ENCODE peak calls at places on chromosomes 11 and 22, in four cellular contexts. One of them, this sample, is unnamed.
A peak's percentile ranks its signal among the peaks of the same experiment; 100 is the strongest.

GRCh38 chr11:971731-972365 is 46.2 kb downstream of the AP2A2 start:
- DNase-seq in HFF-Myc: no peak
- DNase-seq in cardiac fibroblast: no peak
- DNase-seq in LNCaP clone FGC: no peak
- DNase-seq in this sample: no peak

GRCh38 chr11:72741429-72741833 is 10.8 kb downstream of the ARAP1 start:
- DNase-seq in HFF-Myc: no peak
- DNase-seq in cardiac fibroblast: no peak
- DNase-seq in LNCaP clone FGC: no peak
- DNase-seq in this sample: no peak

GRCh38 chr11:29333993-29334780 is 682.6 kb downstream of the KCNA4 start:
- DNase-seq in HFF-Myc: peak; percentile 26
- DNase-seq in cardiac fibroblast: peak; percentile 84
- DNase-seq in LNCaP clone FGC: no peak
- DNase-seq in this sample: no peak

GRCh38 chr22:30804626-30805025 is 110.0 kb downstream of the OSBP2 start:
- DNase-seq in HFF-Myc: no peak
- DNase-seq in cardiac fibroblast: peak; percentile 33
- DNase-seq in LNCaP clone FGC: no peak
- DNase-seq in this sample: no peak

GRCh38 chr11:45933131-45933821 is 10.8 kb downstream of the LARGE2 start:
- DNase-seq in HFF-Myc: no peak
- DNase-seq in cardiac fibroblast: no peak
- DNase-seq in LNCaP clone FGC: peak; percentile 90
- DNase-seq in this sample: no peak

GRCh38 chr11:34565417-34566208 is 52.0 kb upstream of the ELF5 start:
- DNase-seq in HFF-Myc: no peak
- DNase-seq in cardiac fibroblast: peak; percentile 10
- DNase-seq in LNCaP clone FGC: no peak
- DNase-seq in this sample: no peak

GRCh38 chr11:27460571-27460970 is 12.0 kb downstream of the LGR4 start:
- DNase-seq in HFF-Myc: no peak
- DNase-seq in cardiac fibroblast: no peak
- DNase-seq in LNCaP clone FGC: no peak
- DNase-seq in this sample: no peak

GRCh38 chr22:24134090-24134846 is 47.0 kb upstream of the SUSD2 start:
- DNase-seq in HFF-Myc: no peak
- DNase-seq in cardiac fibroblast: no peak
- DNase-seq in LNCaP clone FGC: no peak
- DNase-seq in this sample: no peak

GRCh38 chr11:14424096-14424495 is 65.1 kb upstream of the RRAS2 start:
- DNase-seq in HFF-Myc: no peak
- DNase-seq in cardiac fibroblast: peak; percentile 83
- DNase-seq in LNCaP clone FGC: no peak
- DNase-seq in this sample: no peak

GRCh38 chr11:102733232-102733875 is 8.6 kb upstream of the MMP8 start:
- DNase-seq in HFF-Myc: no peak
- DNase-seq in cardiac fibroblast: peak; percentile 68
- DNase-seq in LNCaP clone FGC: peak; percentile 45
- DNase-seq in this sample: peak; percentile 7

GRCh38 chr11:126079640-126080205 is 17.1 kb upstream of the CDON start:
- DNase-seq in HFF-Myc: no peak
- DNase-seq in cardiac fibroblast: no peak
- DNase-seq in LNCaP clone FGC: no peak
- DNase-seq in this sample: no peak

DNA sequence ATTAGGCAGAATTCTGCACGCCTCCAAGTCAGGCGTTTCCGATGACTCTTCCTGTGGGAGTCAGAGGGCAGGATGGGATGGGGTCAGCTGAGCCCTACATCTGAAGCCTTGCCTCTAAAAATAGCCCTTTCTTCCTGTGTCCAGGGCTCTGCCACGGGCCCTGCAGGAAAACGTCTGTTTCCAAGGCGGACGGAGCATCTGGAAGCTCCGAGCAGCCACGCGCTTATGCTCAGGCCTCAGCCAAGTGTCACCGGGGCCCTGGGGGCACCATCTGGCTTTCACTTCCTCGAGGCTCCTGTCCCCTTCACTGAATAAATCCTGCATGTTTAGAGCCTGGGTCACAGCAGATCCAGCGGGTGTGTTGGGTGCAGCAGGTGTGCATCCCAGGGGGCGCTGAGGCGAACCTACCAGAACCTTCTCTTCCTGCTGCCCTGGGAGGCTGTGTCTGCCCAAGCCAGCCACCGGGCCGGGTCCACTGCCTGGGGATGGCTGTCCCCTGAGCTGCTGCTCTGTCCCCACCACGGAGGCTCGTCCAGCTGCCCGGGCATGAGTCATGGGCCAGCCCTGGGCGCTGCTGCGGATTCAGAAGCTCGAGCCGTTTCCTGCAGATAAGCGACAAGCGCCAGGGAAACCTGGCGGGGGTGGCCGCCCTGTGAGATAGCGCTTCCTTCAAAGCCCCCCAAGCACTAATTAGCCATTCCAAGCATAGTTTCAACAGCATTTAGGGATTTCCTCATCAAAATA is 32.0 kb upstream of the LINC01488 start:
- DNase-seq in HFF-Myc: peak; percentile 52
- DNase-seq in cardiac fibroblast: peak; percentile 62
- DNase-seq in LNCaP clone FGC: no peak
- DNase-seq in this sample: no peak
- TF ChIP-seq CTCF in HFF-Myc: peak; percentile 29
- TF ChIP-seq CTCF in cardiac fibroblast: no peak
- TF ChIP-seq CTCF in LNCaP clone FGC: no peak
- TF ChIP-seq CTCF in this sample: no peak

DNA sequence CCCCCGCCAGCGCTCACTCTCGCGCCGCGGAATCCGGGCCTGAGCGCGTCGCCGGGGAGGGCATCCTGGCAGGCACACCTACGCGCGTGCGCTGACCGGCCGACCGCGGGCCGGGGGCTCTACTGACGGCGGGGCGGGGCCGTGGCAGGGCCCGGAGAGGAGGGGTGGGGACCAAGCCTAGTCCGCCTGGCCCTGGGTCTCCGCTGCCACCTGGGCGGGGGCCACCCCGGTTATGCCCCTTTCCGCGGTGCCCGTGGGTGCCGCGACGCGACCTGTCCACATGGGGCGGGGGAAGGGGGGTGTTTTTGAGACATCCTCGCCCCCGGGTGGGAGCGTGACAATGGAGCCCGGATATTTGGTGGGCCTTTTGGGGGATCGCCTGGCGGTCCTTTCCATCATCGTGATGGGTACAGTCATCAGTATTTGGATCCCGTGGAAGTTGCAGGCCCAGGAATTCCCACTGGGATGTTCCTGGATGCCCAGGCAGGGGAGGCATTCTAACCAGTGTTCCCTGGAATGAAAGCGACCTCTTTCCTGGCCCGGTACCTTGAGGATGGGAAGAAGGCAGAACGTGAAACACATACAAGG is 2.2 kb downstream of the NCAM1 start:
- DNase-seq in HFF-Myc: no peak
- DNase-seq in cardiac fibroblast: no peak
- DNase-seq in LNCaP clone FGC: no peak
- DNase-seq in this sample: no peak
- H3K4me3 ChIP-seq in HFF-Myc: no peak overlapping the region
- H3K4me3 ChIP-seq in cardiac fibroblast: peak overlapping the region; percentile 4
- H3K4me3 ChIP-seq in LNCaP clone FGC: no peak overlapping the region
- H3K4me3 ChIP-seq in this sample: peak overlapping the region; percentile 59

DNA sequence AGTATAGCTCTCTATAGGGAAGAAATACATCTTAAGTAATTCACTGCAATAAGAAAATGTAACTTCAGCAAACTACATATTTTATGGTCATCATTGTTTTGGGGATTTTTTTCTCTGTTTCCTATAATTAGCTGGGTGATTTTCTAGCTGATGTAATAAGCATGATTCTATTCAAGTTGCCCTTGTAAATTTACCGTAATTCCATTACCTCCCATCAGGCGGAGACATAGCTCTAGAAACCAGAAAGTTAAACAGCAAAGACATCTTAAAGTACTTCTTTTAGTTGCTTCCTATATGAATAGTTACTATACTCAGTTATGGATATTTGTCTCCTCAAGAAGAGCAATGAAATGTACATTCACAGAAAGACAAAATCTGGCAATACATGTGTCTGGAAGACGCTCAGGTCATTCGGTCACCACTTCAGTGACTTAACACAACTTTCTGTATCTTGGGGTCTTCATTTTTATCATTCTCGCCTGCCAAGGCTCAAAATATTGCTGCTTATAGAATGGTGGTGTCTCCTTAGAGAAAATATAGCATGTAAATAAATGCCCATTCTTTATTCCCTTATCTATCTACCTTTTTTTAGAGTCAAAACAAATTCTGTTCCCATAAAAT is 239.9 kb upstream of the ZC3H12C start:
- DNase-seq in HFF-Myc: peak; percentile 45
- DNase-seq in cardiac fibroblast: peak; percentile 91
- DNase-seq in LNCaP clone FGC: peak; percentile 54
- DNase-seq in this sample: peak; percentile 44
- TF ChIP-seq CTCF in HFF-Myc: peak; percentile 33
- TF ChIP-seq CTCF in cardiac fibroblast: peak; percentile 72
- TF ChIP-seq CTCF in LNCaP clone FGC: peak; percentile 78
- TF ChIP-seq CTCF in this sample: peak; percentile 69

GRCh38 chr22:38549106-38549884 is 20.7 kb downstream of the DMC1 start:
- DNase-seq in HFF-Myc: no peak
- DNase-seq in cardiac fibroblast: no peak
- DNase-seq in LNCaP clone FGC: peak; percentile 55
- DNase-seq in this sample: no peak
- H3K4me3 ChIP-seq in HFF-Myc: no peak overlapping the region
- H3K4me3 ChIP-seq in cardiac fibroblast: no peak overlapping the region
- H3K4me3 ChIP-seq in LNCaP clone FGC: no peak overlapping the region
- H3K4me3 ChIP-seq in this sample: no peak overlapping the region

DNA sequence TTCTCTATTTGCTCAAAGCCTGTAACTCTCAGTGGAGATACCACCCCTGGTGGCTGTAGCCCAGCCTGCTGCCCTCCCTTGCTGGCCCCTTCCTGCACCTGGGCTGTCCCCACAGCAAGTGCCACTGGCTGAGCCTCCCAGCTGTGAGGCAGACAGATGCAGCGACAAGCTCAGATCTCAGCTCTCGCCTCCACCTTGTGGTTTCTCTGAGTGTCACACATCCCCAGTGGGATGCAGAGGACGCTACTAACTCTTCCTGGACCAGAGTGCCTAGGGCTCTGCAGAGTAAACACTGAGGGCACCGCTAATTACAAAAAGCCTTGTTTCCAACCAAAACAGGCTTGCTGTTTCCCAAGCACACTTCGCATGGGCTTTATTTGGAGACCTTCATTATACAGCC is 8.9 kb downstream of the YPEL1 start:
- DNase-seq in HFF-Myc: no peak
- DNase-seq in cardiac fibroblast: no peak
- DNase-seq in LNCaP clone FGC: no peak
- DNase-seq in this sample: no peak
- TF ChIP-seq CTCF in HFF-Myc: peak; percentile 21
- TF ChIP-seq CTCF in cardiac fibroblast: peak; percentile 21
- TF ChIP-seq CTCF in LNCaP clone FGC: peak; percentile 33
- TF ChIP-seq CTCF in this sample: peak; percentile 31

DNA sequence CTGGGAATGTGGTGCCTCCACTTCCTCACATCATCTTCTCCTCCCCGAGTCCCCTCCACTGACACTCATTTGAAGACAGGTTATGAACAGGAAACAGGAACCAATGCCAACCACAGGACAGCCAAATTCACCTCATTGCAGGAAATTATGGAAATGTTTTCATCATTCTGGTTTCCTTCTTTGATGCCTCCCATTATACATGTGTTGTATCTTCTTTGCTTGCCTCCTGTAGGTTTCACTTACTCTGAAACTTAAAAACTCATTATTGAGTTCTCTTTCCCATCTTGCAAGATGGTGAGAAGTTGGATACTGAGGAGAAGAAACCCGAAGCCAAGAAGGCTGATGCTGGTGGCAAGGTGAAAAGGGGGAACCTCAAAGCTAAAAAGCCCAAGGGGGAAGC is 108.5 kb downstream of the PHF21B start:
- DNase-seq in HFF-Myc: no peak
- DNase-seq in cardiac fibroblast: peak; percentile 9
- DNase-seq in LNCaP clone FGC: no peak
- DNase-seq in this sample: no peak
- H3K4me3 ChIP-seq in HFF-Myc: no peak overlapping the region
- H3K4me3 ChIP-seq in cardiac fibroblast: no peak overlapping the region
- H3K4me3 ChIP-seq in LNCaP clone FGC: no peak overlapping the region
- H3K4me3 ChIP-seq in this sample: no peak overlapping the region